ENCODE peak calls at places on chromosomes 16 and 17, in six cellular contexts. One of them, this sample, is unnamed.

GRCh38 chr17:18140648-18141047 is 32.1 kb downstream of the MYO15A start:
- DNase-seq in psoas muscle: no peak
- DNase-seq in AML-193: no peak
- DNase-seq in tibial artery: no peak
- DNase-seq in effector CD4-positive, alpha-beta T cell: no peak
- DNase-seq in NAMALWA: no peak
- DNase-seq in this sample: no peak

GRCh38 chr16:85412911-85413520 is 200.1 kb upstream of the GSE1 start:
- DNase-seq in effector CD4-positive, alpha-beta T cell: no peak
- DNase-seq in NAMALWA: no peak
- DNase-seq in tibial artery: no peak
- DNase-seq in AML-193: no peak
- DNase-seq in psoas muscle: no peak
- DNase-seq in this sample: no peak

GRCh38 chr17:56292628-56293027 is 139.4 kb downstream of the ANKFN1 start:
- DNase-seq in tibial artery: no peak
- DNase-seq in psoas muscle: no peak
- DNase-seq in NAMALWA: no peak
- DNase-seq in effector CD4-positive, alpha-beta T cell: no peak
- DNase-seq in AML-193: no peak
- DNase-seq in this sample: no peak

GRCh38 chr17:48592592-48592991 is 987 bp downstream of the HOXB5 start:
- DNase-seq in tibial artery: no peak
- DNase-seq in AML-193: no peak
- DNase-seq in NAMALWA: no peak
- DNase-seq in effector CD4-positive, alpha-beta T cell: no peak
- DNase-seq in psoas muscle: no peak
- DNase-seq in this sample: no peak

GRCh38 chr16:48318630-48319029 is 66.6 kb downstream of the SIAH1 start:
- DNase-seq in tibial artery: no peak
- DNase-seq in effector CD4-positive, alpha-beta T cell: peak; percentile 9
- DNase-seq in NAMALWA: peak; percentile 32
- DNase-seq in psoas muscle: no peak
- DNase-seq in AML-193: peak; percentile 75
- DNase-seq in this sample: no peak

GRCh38 chr17:61568219-61569072 is 22.6 kb downstream of the NACA2 start:
- DNase-seq in effector CD4-positive, alpha-beta T cell: no peak
- DNase-seq in AML-193: no peak
- DNase-seq in NAMALWA: no peak
- DNase-seq in psoas muscle: no peak
- DNase-seq in tibial artery: no peak
- DNase-seq in this sample: no peak

GRCh38 chr16:69328854-69329316 is 1.5 kb downstream of the PDF start:
- DNase-seq in effector CD4-positive, alpha-beta T cell: no peak
- DNase-seq in tibial artery: no peak
- DNase-seq in NAMALWA: no peak
- DNase-seq in AML-193: no peak
- DNase-seq in psoas muscle: no peak
- DNase-seq in this sample: no peak

GRCh38 chr17:78788451-78788850 is 6.4 kb upstream of the CYTH1 start:
- DNase-seq in effector CD4-positive, alpha-beta T cell: no peak
- DNase-seq in tibial artery: peak; percentile 29
- DNase-seq in psoas muscle: no peak
- DNase-seq in NAMALWA: no peak
- DNase-seq in AML-193: no peak
- DNase-seq in this sample: no peak

GRCh38 chr17:45873728-45874127 is 20.6 kb upstream of the MAPT start:
- DNase-seq in psoas muscle: no peak
- DNase-seq in NAMALWA: no peak
- DNase-seq in AML-193: no peak
- DNase-seq in effector CD4-positive, alpha-beta T cell: no peak
- DNase-seq in tibial artery: no peak
- DNase-seq in this sample: no peak

GRCh38 chr17:67055811-67056745 is 11.7 kb downstream of the CACNG1 start:
- DNase-seq in tibial artery: no peak
- DNase-seq in effector CD4-positive, alpha-beta T cell: no peak
- DNase-seq in psoas muscle: no peak
- DNase-seq in AML-193: no peak
- DNase-seq in NAMALWA: peak; percentile 17
- DNase-seq in this sample: no peak

This sample was measured in pancreas.